ENCODE peak calls at places on chromosome 14, in six cellular contexts. S is H54, U is HCEC 1CT, P is ureter, R is Right ventricle myocardium inferior, D is HFF-Myc. X is an unnamed sample.
A peak's percentile ranks its signal among the peaks of the same experiment; 100 is the strongest.

GRCh38 chr14:99595034-99595433 is 9.0 kb downstream of the CCDC85C start:
- DNase-seq in S (no peak), U (no peak), P (no peak), R (peak; percentile 49), D (no peak), X (no peak)

GRCh38 chr14:79584679-79585078 is 626.6 kb downstream of the DIO2 start:
- DNase-seq in S (no peak), U (peak; percentile 96), P (no peak), R (no peak), D (peak; percentile 85), X (no peak)

GRCh38 chr14:77039285-77040058 is 11.0 kb upstream of the IRF2BPL start:
- DNase-seq in S (no peak), U (peak; percentile 53), P (no peak), R (no peak), D (no peak), X (no peak)

GRCh38 chr14:93005135-93005813 is 82.3 kb downstream of the CHGA start:
- DNase-seq in S (no peak), U (no peak), P (no peak), R (peak; percentile 32), D (no peak), X (no peak)

GRCh38 chr14:100534528-100535286 is 52.5 kb downstream of the BEGAIN start:
- DNase-seq in S (peak; percentile 19), U (no peak), P (peak; percentile 35), R (peak; percentile 67), D (no peak), X (no peak)

GRCh38 chr14:94673781-94674231 is 61.6 kb downstream of the SERPINA3 start:
- DNase-seq in S (no peak), U (peak; percentile 1), P (no peak), R (no peak), D (no peak), X (no peak)

GRCh38 chr14:86798330-86798729 is 1194.7 kb downstream of the GALC start:
- DNase-seq in S (no peak), U (no peak), P (no peak), R (no peak), D (no peak), X (no peak)

GRCh38 chr14:103067231-103067954 is 10.0 kb upstream of the CDC42BPB start:
- DNase-seq in S (no peak), U (peak; percentile 59), P (no peak), R (no peak), D (no peak), X (no peak)

GRCh38 chr14:104280085-104280901 is 141.9 kb downstream of the KIF26A start:
- DNase-seq in S (no peak), U (no peak), P (peak; percentile 41), R (peak; percentile 40), D (no peak), X (no peak)

GRCh38 chr14:106848330-106849121 is 1322.1 kb downstream of the TMEM121 start:
- DNase-seq in S (no peak), U (peak; percentile 35), P (no peak), R (no peak), D (no peak), X (no peak)

GRCh38 chr14:54423991-54424390 is 17.2 kb downstream of the CNIH1 start:
- DNase-seq in S (no peak), U (no peak), P (no peak), R (no peak), D (no peak), X (no peak)